ENCODE peak calls at places on chromosomes 4 and X, in eight cellular contexts. S is dorsolateral prefrontal cortex, N is Peyer's patch, W is tibial artery, T is heart left ventricle, K is AG09309, J is bronchial epithelial cell, X is H1. F is an unnamed sample.

GRCh38 chr4:113837397-113837796 is 75.9 kb upstream of the CAMK2D start:
- DNase-seq in S (no peak), N (no peak), W (no peak), T (no peak), K (peak; percentile 74), J (peak; percentile 95), X (no peak), F (no peak)

GRCh38 chrX:48459483-48459882 is 10.6 kb downstream of the SLC38A5 start:
- DNase-seq in S (no peak), N (no peak), W (no peak), T (no peak), K (no peak), J (no peak), X (no peak), F (no peak)

GRCh38 chr4:18593297-18594002 is 571.9 kb upstream of the LCORL start:
- DNase-seq in S (peak; percentile 58), N (no peak), W (peak; percentile 31), T (peak; percentile 40), K (peak; percentile 33), J (peak; percentile 67), X (peak; percentile 47), F (no peak)

GRCh38 chr4:16082424-16083216 is 1.2 kb downstream of the PROM1 start:
- DNase-seq in S (no peak), N (peak; percentile 71), W (no peak), T (peak; percentile 18), K (no peak), J (no peak), X (peak; percentile 70), F (peak; percentile 77)

GRCh38 chr4:88101165-88101564 is 57.3 kb downstream of the ABCG2 start:
- DNase-seq in S (no peak), N (no peak), W (peak; percentile 23), T (peak; percentile 16), K (no peak), J (no peak), X (no peak), F (no peak)

GRCh38 chrX:40272141-40272540 is 174.4 kb upstream of the BCOR start:
- DNase-seq in S (no peak), N (no peak), W (no peak), T (no peak), K (no peak), J (no peak), X (no peak), F (no peak)

GRCh38 chr4:8229341-8229975 is 30.4 kb downstream of the SH3TC1 start:
- DNase-seq in S (no peak), N (no peak), W (no peak), T (no peak), K (no peak), J (no peak), X (no peak), F (no peak)

GRCh38 chr4:106104276-106104675 is 209.0 kb downstream of the NPNT start:
- DNase-seq in S (no peak), N (no peak), W (no peak), T (no peak), K (no peak), J (no peak), X (no peak), F (no peak)

GRCh38 chr4:152591361-152591760 is 55.5 kb upstream of the FBXW7 start:
- DNase-seq in S (no peak), N (peak; percentile 58), W (no peak), T (peak; percentile 27), K (no peak), J (peak; percentile 65), X (peak; percentile 33), F (no peak)

GRCh38 chr4:4851081-4851480 is 8.4 kb upstream of the MSX1 start:
- DNase-seq in S (no peak), N (peak; percentile 28), W (no peak), T (no peak), K (no peak), J (no peak), X (no peak), F (no peak)

GRCh38 chr4:97653701-97654100 is 489.6 kb downstream of the STPG2 start:
- DNase-seq in S (no peak), N (no peak), W (no peak), T (no peak), K (no peak), J (no peak), X (no peak), F (no peak)

GRCh38 chr4:59217910-59218631 is 1982.1 kb upstream of the ADGRL3 start:
- DNase-seq in S (no peak), N (no peak), W (no peak), T (no peak), K (no peak), J (no peak), X (no peak), F (no peak)

GRCh38 chr4:156677136-156677535 is 294.5 kb downstream of the PDGFC start:
- DNase-seq in S (no peak), N (no peak), W (no peak), T (no peak), K (no peak), J (peak; percentile 33), X (peak; percentile 2), F (no peak)

GRCh38 chr4:171378323-171378722 is 434.9 kb upstream of the GALNTL6 start:
- DNase-seq in S (no peak), N (no peak), W (no peak), T (no peak), K (no peak), J (peak; percentile 1), X (no peak), F (no peak)

GRCh38 chr4:71545168-71545567 is 206.3 kb downstream of the SLC4A4 start:
- DNase-seq in S (no peak), N (no peak), W (no peak), T (no peak), K (peak; percentile 85), J (peak; percentile 6), X (no peak), F (no peak)

GRCh38 chr4:38759077-38759789 is 23.6 kb downstream of the TLR10 start:
- DNase-seq in S (peak; percentile 88), N (no peak), W (peak; percentile 45), T (peak; percentile 61), K (no peak), J (peak; percentile 33), X (peak; percentile 15), F (no peak)

GRCh38 chrX:12245650-12246645 is 107.7 kb downstream of the FRMPD4 start:
- DNase-seq in S (no peak), N (no peak), W (no peak), T (no peak), K (peak; percentile 81), J (no peak), X (no peak), F (no peak)

GRCh38 chrX:63747331-63747730 is 37.7 kb downstream of the ARHGEF9 start:
- DNase-seq in S (no peak), N (no peak), W (no peak), T (no peak), K (peak; percentile 25), J (peak; percentile 34), X (no peak), F (no peak)

GRCh38 chrX:150099316-150099715 is 161.0 kb upstream of the EOLA2 start:
- DNase-seq in S (no peak), N (no peak), W (no peak), T (no peak), K (no peak), J (no peak), X (no peak), F (no peak)

GRCh38 chrX:120677017-120677652 is 47.3 kb upstream of the C1GALT1C1 start:
- DNase-seq in S (no peak), N (no peak), W (no peak), T (no peak), K (no peak), J (no peak), X (no peak), F (no peak)

GRCh38 chr4:82866706-82867385 is 24.1 kb downstream of the SEC31A start:
- DNase-seq in S (no peak), N (no peak), W (no peak), T (no peak), K (no peak), J (no peak), X (no peak), F (no peak)

GRCh38 chr4:69214716-69215115 is at the start of gene UGT2B11:
- DNase-seq in S (no peak), N (no peak), W (no peak), T (no peak), K (no peak), J (no peak), X (no peak), F (no peak)

GRCh38 chrX:48971325-48972213 is at the start of gene KCND1:
- DNase-seq in S (peak; percentile 56), N (no peak), W (no peak), T (peak; percentile 29), K (no peak), J (peak; percentile 32), X (peak; percentile 34), F (peak; percentile 81)

GRCh38 chr4:110620352-110621327 is 2.2 kb downstream of the PITX2 start:
- DNase-seq in S (no peak), N (peak; percentile 84), W (no peak), T (no peak), K (no peak), J (no peak), X (no peak), F (no peak)
- H3K4me3 ChIP-seq in S (no peak overlapping the region), N (peak overlapping the region; percentile 57), W (peak overlapping the region; percentile 47), T (peak overlapping the region; percentile 36), K (peak overlapping the region; percentile 66), J (no peak overlapping the region), X (peak overlapping the region; percentile 53), F (peak overlapping the region; percentile 58)

GRCh38 chrX:115233497-115234219 is at the start of gene LRCH2:
- DNase-seq in S (peak; percentile 65), N (peak; percentile 25), W (peak; percentile 22), T (peak; percentile 22), K (no peak), J (no peak), X (no peak), F (peak; percentile 70)
- H3K4me3 ChIP-seq in S (peak within 1 kb of the TSS; percentile 57), N (peak within 1 kb of the TSS; percentile 37), W (peak within 1 kb of the TSS; percentile 80), T (peak within 1 kb of the TSS; percentile 58), K (peak within 1 kb of the TSS; percentile 75), J (no peak within 1 kb of the TSS), X (peak within 1 kb of the TSS; percentile 80), F (peak within 1 kb of the TSS; percentile 55)

DNA sequence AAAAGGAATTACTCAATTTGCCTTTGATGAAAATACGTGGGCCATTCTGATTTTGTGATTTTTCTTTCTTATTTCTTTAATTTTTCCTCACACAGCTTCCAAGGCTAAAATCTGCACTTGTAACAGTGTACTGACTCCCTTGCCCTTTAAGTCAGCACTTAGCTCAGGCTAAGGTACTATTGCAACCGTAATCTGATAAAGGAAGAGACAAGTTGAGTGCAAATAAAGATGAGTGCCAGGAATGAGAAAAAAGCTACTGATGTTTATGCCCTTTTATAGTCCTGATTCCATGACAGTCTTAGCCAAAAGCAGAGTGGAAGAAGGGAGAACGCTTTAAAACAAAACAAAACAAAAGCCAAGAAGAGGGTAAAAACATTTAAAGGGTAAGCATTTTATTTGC is 6.0 kb downstream of the DMD start:
- DNase-seq in S (no peak), N (no peak), W (no peak), T (no peak), K (no peak), J (no peak), X (no peak), F (no peak)
- H3K4me3 ChIP-seq in S (peak overlapping the region; percentile 16), N (no peak overlapping the region), W (peak overlapping the region; percentile 53), T (peak overlapping the region; percentile 51), K (no peak overlapping the region), J (no peak overlapping the region), X (no peak overlapping the region), F (peak overlapping the region; percentile 57)

DNA sequence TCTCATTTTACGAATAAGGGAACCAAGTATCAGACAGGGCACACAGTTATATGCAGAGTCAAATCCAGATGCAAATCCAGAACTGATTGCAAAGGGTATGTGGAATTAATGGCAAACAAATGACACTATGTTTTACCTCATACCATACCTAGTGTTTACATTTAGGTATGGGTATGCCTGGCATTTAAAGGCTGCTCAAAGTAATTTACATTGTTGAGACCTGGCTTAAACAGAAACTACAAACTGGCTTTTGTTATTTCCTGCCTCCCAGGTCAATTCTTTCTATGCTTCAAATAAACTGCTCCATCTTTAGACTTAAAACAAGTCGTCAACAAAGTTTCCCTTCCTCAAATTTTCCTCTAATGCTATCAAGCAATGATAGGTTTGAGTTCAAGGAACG is 33.7 kb downstream of the ANKRD17 start:
- DNase-seq in S (no peak), N (no peak), W (no peak), T (no peak), K (no peak), J (no peak), X (no peak), F (no peak)
- H3K4me3 ChIP-seq in S (no peak overlapping the region), N (no peak overlapping the region), W (no peak overlapping the region), T (no peak overlapping the region), K (no peak overlapping the region), J (no peak overlapping the region), X (peak overlapping the region; percentile 5), F (no peak overlapping the region)

F was measured in ascending aorta.